ENCODE peak calls at places on chromosomes 16 and 17, in seven cellular contexts. L, M, H, X, N, R and G are unnamed samples.

GRCh38 chr17:35432176-35433074 is at the start of gene SLFN12:
- DNase-seq in H (peak; percentile 90), L (peak; percentile 73), X (peak; percentile 96), M (peak; percentile 94), N (peak; percentile 53), R (peak; percentile 67), G (no peak)

GRCh38 chr17:57117798-57118197 is 32.8 kb downstream of the AKAP1 start:
- DNase-seq in X (no peak), H (no peak), R (no peak), L (no peak), M (no peak), N (no peak), G (no peak)

GRCh38 chr17:5583426-5584382 is 605 bp downstream of the NLRP1 start:
- DNase-seq in X (no peak), M (no peak), N (no peak), H (no peak), R (no peak), L (no peak), G (no peak)

GRCh38 chr16:77599793-77600415 is 122.4 kb upstream of the NUDT7 start:
- DNase-seq in R (no peak), H (no peak), X (peak; percentile 54), M (peak; percentile 57), L (peak; percentile 63), N (no peak), G (peak; percentile 36)

GRCh38 chr17:2814499-2815341 is 18.5 kb downstream of the RAP1GAP2 start:
- DNase-seq in R (no peak), X (no peak), L (no peak), H (no peak), M (no peak), N (peak; percentile 91), G (peak; percentile 50)

GRCh38 chr17:9937164-9937835 is 32.2 kb upstream of the RCVRN start:
- DNase-seq in H (no peak), N (no peak), R (no peak), L (peak; percentile 25), M (no peak), X (no peak), G (no peak)

GRCh38 chr16:25478476-25478875 is 213.3 kb upstream of the HS3ST4 start:
- DNase-seq in N (no peak), L (no peak), X (no peak), R (no peak), M (no peak), H (no peak), G (no peak)

GRCh38 chr17:39701012-39701783 is 1.3 kb downstream of the ERBB2 start:
- DNase-seq in R (peak; percentile 34), X (no peak), N (no peak), M (peak; percentile 56), L (peak; percentile 70), H (no peak), G (peak; percentile 54)

GRCh38 chr16:89759742-89760366 is 38.5 kb downstream of the ZNF276 start:
- DNase-seq in X (no peak), N (no peak), L (no peak), H (no peak), M (peak; percentile 22), R (no peak), G (no peak)

GRCh38 chr17:50924800-50925199 is 58.6 kb upstream of the TOB1 start:
- DNase-seq in X (no peak), R (no peak), H (no peak), L (no peak), N (no peak), M (no peak), G (no peak)

GRCh38 chr16:35011-35775 is 18.2 kb downstream of the POLR3K start:
- DNase-seq in R (no peak), N (no peak), L (no peak), M (peak; percentile 0), H (no peak), X (no peak), G (no peak)

GRCh38 chr16:2450535-2450934 is 9.4 kb upstream of the TEDC2 start:
- DNase-seq in X (no peak), R (no peak), N (no peak), H (no peak), L (no peak), M (no peak), G (no peak)

GRCh38 chr16:19294156-19294649 is 8.7 kb downstream of the CLEC19A start:
- DNase-seq in L (peak; percentile 26), X (no peak), N (peak; percentile 49), H (no peak), M (no peak), R (peak; percentile 58), G (no peak)

GRCh38 chr16:79980650-79981521 is 380.3 kb upstream of the MAF start:
- DNase-seq in X (no peak), R (no peak), N (no peak), M (peak; percentile 1), H (no peak), L (no peak), G (no peak)

GRCh38 chr16:89519881-89520280 is 11.7 kb downstream of the SPG7 start:
- DNase-seq in N (no peak), L (no peak), X (no peak), R (no peak), M (no peak), H (no peak), G (no peak)